ENCODE peak calls at places on chromosomes 1 and 21, in six cellular contexts. Z, Q, V, O, C and D are unnamed samples.

GRCh38 chr1:76106719-76107235 is 32.2 kb downstream of the ST6GALNAC3 start:
- DNase-seq in Z (no peak), Q (no peak), V (no peak), O (no peak), C (no peak), D (no peak)

GRCh38 chr1:244239261-244239770 is 188.2 kb downstream of the ZBTB18 start:
- DNase-seq in Z (no peak), Q (no peak), V (no peak), O (peak), C (no peak), D (peak)

GRCh38 chr1:192810253-192810880 is 1.5 kb downstream of the RGS2 start:
- DNase-seq in Z (no peak), Q (peak), V (peak), O (no peak), C (no peak), D (no peak)

GRCh38 chr1:166383137-166383536 is 216.3 kb upstream of the FAM78B start:
- DNase-seq in Z (no peak), Q (no peak), V (no peak), O (no peak), C (no peak), D (no peak)

GRCh38 chr21:37878946-37879660 is 37.2 kb downstream of the KCNJ6 start:
- DNase-seq in Z (no peak), Q (no peak), V (no peak), O (peak), C (no peak), D (peak)

GRCh38 chr1:169105434-169106094 is 926 bp upstream of the ATP1B1 start:
- DNase-seq in Z (peak), Q (peak), V (peak), O (no peak), C (no peak), D (peak)

GRCh38 chr1:228989992-228990827 is 254.9 kb downstream of the RHOU start:
- DNase-seq in Z (no peak), Q (peak), V (peak), O (no peak), C (no peak), D (no peak)

GRCh38 chr1:24952413-24952841 is 22.4 kb upstream of the RUNX3 start:
- DNase-seq in Z (no peak), Q (no peak), V (no peak), O (peak), C (no peak), D (no peak)

GRCh38 chr1:174990382-174990999 is 9.3 kb upstream of the CACYBP start:
- DNase-seq in Z (no peak), Q (peak), V (no peak), O (peak), C (no peak), D (peak)

GRCh38 chr1:156643266-156644092 is 1.6 kb downstream of the BCAN start:
- DNase-seq in Z (no peak), Q (no peak), V (no peak), O (no peak), C (no peak), D (no peak)

GRCh38 chr1:182766881-182767645 is 22.5 kb upstream of the NPL start:
- DNase-seq in Z (no peak), Q (no peak), V (no peak), O (no peak), C (no peak), D (no peak)

GRCh38 chr1:103461171-103462105 is 64.1 kb upstream of the RNPC3 start:
- DNase-seq in Z (no peak), Q (no peak), V (no peak), O (peak), C (no peak), D (peak)

GRCh38 chr1:92915547-92915946 is 45.7 kb downstream of the DIPK1A start:
- DNase-seq in Z (no peak), Q (no peak), V (no peak), O (peak), C (no peak), D (no peak)

GRCh38 chr1:220430059-220430458 is 97.9 kb upstream of the MARK1 start:
- DNase-seq in Z (no peak), Q (no peak), V (no peak), O (peak), C (no peak), D (peak)

GRCh38 chr1:112637257-112638108 is 17.9 kb downstream of the CAPZA1 start:
- DNase-seq in Z (no peak), Q (no peak), V (no peak), O (peak), C (no peak), D (no peak)

GRCh38 chr21:26925122-26925521 is 41.8 kb downstream of the ADAMTS5 start:
- DNase-seq in Z (no peak), Q (no peak), V (no peak), O (no peak), C (no peak), D (no peak)

GRCh38 chr1:185938396-185938795 is 204.2 kb downstream of the HMCN1 start:
- DNase-seq in Z (no peak), Q (peak), V (no peak), O (no peak), C (no peak), D (no peak)

GRCh38 chr1:162145280-162145965 is 75.9 kb downstream of the NOS1AP start:
- DNase-seq in Z (no peak), Q (no peak), V (no peak), O (no peak), C (no peak), D (no peak)

GRCh38 chr1:48000883-48001282 is 3.7 kb upstream of the TRABD2B start:
- DNase-seq in Z (no peak), Q (no peak), V (no peak), O (no peak), C (no peak), D (no peak)

GRCh38 chr1:152870831-152871730 is 7.0 kb upstream of the SMCP start:
- DNase-seq in Z (no peak), Q (no peak), V (no peak), O (peak), C (no peak), D (peak)

GRCh38 chr1:209742409-209743144 is 13.3 kb upstream of the TRAF3IP3 start:
- DNase-seq in Z (no peak), Q (no peak), V (no peak), O (no peak), C (no peak), D (no peak)

GRCh38 chr21:41979751-41980369 is 26.0 kb upstream of the C2CD2 start:
- DNase-seq in Z (no peak), Q (no peak), V (no peak), O (no peak), C (no peak), D (no peak)

GRCh38 chr1:19476440-19477190 is 8.7 kb downstream of the CAPZB start:
- DNase-seq in Z (no peak), Q (peak), V (no peak), O (no peak), C (no peak), D (no peak)

GRCh38 chr1:107479865-107480264 is 339.0 kb downstream of the NTNG1 start:
- DNase-seq in Z (no peak), Q (no peak), V (no peak), O (no peak), C (no peak), D (no peak)
- TF ChIP-seq CTCF in Z (no peak), Q (no peak), V (no peak), O (no peak), C (no peak), D (no peak)

DNA sequence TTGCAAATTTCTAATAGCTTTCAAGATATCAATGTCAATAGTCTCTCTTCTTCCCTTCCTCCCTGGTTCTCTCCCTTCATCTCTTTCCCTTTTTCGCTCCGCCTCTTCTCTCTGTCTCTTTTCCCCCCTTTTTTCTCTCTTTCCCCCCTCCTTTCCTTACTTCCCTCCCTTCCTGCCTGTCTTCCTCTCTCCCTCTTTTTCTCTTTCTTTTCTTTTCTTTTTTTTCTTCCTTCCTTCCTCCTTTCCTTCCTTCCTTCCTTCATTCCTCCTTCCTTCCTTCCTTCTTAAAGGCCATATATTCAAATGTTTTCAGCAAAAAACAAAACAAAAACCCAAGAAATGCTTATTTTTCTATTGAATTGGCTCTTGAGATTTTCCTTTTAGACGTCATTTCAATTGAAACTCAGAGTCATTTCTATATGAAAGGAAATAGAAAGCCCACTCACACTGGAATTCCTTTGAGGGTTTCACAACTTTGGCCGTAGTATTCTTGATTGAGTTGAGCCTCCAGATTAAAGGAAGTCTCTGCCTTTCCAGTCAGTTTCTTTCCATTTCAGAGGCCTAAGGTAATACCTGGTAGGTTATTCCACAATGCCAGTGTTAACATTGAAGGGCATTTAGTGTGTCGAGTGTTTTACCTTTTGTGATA is 551.5 kb downstream of the LMO4 start:
- DNase-seq in Z (no peak), Q (no peak), V (no peak), O (no peak), C (no peak), D (no peak)
- TF ChIP-seq CTCF in Z (no peak), Q (no peak), V (no peak), O (no peak), C (no peak), D (no peak)

DNA sequence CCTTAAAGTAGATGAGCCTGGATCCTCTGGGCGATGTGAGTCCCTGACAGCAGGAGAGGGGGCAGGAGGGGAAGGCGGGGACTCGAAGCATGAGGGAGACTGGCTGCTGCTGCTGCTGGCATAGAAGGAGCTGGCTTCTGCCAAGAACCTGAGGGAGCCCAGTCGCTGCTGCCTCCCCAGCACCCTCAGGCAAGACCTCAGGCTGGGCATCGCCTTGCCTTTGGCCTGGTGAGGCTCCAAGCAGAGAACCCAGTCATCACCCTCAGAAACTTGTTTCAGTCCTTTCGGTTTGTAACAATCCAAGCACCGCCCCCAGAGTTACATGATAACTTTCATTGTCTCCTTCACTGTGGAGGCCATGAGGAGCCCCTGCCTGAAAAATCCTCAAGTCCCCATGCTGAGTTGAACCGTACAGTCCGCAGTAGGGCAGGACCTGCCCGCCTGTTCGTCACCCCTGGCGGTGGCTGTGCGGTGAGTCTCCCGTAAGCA is 38.8 kb downstream of the POFUT2 start:
- DNase-seq in Z (no peak), Q (no peak), V (peak), O (no peak), C (no peak), D (no peak)
- TF ChIP-seq CTCF in Z (no peak), Q (no peak), V (no peak), O (no peak), C (no peak), D (no peak)

GRCh38 chr1:18398791-18399551 is 81.8 kb upstream of the KLHDC7A start:
- DNase-seq in Z (no peak), Q (no peak), V (no peak), O (no peak), C (no peak), D (no peak)
- TF ChIP-seq CTCF in Z (peak), Q (no peak), V (no peak), O (no peak), C (no peak), D (no peak)

DNA sequence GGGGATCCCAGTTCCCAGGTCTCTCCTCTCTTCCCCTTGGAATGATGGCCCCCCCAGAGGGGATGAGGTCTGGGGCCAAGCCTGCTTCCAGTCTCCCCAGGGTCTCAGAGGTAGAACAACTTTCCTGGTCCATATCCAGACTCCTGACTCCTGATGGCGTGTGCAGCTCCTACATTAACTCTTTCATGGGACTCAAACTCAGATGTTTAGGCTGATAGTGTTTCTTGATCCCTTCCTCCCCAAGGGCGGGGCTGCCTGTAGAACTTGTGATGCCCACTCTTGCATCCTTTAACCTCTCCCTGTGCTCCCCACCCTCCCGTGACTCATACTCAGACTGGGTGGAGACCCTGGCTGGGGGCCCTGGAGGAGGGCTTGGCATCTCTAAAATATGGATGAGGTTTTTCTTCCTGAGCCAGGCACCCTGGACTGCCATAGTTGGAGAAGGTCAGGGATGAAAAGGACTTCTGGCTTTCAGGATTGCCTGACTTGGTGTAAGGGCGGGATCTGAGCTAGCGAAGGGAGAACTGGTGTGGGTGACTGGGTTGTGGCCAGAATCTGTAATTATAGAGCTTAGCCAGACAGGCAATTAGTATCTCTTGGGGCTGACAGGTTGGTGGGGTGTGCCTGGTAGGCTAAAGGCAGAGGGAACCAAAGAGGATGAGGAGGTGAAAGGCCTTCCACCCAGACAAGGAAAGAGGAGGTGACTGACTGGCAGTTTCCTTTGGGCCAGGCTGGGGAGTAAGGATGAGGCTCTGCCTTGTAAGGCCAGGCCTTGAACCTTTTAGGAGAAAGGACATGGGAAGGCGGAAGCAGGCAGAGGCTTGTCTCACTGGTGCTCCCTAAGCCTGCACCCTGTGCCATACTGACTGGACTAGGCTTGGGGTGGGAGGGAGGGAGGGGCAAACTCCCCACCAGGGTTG is 1.5 kb downstream of the ATP8B2 start:
- DNase-seq in Z (no peak), Q (peak), V (peak), O (peak), C (no peak), D (peak)
- TF ChIP-seq CTCF in Z (no peak), Q (no peak), V (no peak), O (no peak), C (no peak), D (peak)

GRCh38 chr1:240033406-240033805 is 58.3 kb upstream of the FMN2 start:
- DNase-seq in Z (no peak), Q (no peak), V (no peak), O (no peak), C (no peak), D (no peak)
- TF ChIP-seq CTCF in Z (no peak), Q (no peak), V (no peak), O (no peak), C (no peak), D (no peak)

GRCh38 chr1:57655161-57655560 is 231.3 kb upstream of the DAB1 start:
- DNase-seq in Z (no peak), Q (no peak), V (no peak), O (no peak), C (no peak), D (no peak)
- TF ChIP-seq CTCF in Z (no peak), Q (no peak), V (no peak), O (no peak), C (no peak), D (no peak)

DNA sequence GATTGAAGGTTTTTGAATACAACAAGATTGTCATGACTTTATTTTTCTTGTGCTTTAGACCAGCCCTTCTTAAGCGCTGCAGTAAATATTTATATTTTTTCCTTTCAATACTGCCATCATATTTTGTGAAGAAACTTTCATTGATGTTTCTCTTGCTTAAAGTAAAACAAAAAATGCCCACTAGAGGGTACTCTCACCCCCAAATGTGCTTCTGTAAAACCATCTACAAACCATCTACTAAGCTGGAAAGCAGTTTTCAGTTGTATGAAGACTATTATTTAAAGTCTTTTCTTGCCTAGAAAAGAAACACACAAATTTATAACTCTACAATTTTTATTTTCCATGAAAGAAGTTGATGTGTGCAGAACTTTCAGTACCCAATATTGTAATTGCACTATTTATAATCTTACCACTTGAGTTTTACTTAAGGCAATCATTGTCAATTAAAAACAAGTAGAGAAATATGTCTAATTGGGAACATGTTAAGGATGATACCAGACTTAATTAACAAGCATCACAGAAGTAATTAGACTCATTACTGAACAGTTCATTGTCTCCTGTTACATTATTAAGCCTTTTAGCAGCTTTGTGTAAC is 10.7 kb downstream of the LEPR start:
- DNase-seq in Z (no peak), Q (no peak), V (no peak), O (no peak), C (no peak), D (no peak)
- TF ChIP-seq CTCF in Z (peak), Q (peak), V (peak), O (peak), C (peak), D (peak)